ENCODE peak calls at places on chromosome 11, in four cellular contexts. J, L, N and Y are unnamed samples.

GRCh38 chr11:64358907-64359711 is at the start of gene RPS6KA4:
- DNase-seq in N (peak), L (no peak), J (peak), Y (peak)

GRCh38 chr11:108027057-108027456 is 18.4 kb downstream of the CUL5 start:
- DNase-seq in L (no peak), N (no peak), J (no peak), Y (no peak)

GRCh38 chr11:65489061-65489705 is 9.7 kb upstream of the MALAT1 start:
- DNase-seq in J (no peak), N (peak), L (peak), Y (peak)

GRCh38 chr11:47980907-47981621 is 705 bp downstream of the PTPRJ start:
- DNase-seq in J (peak), N (peak), L (no peak), Y (peak)

GRCh38 chr11:19879309-19880087 is 166.9 kb downstream of the NAV2 start:
- DNase-seq in N (no peak), J (no peak), L (peak), Y (no peak)

GRCh38 chr11:77658213-77659013 is 20.8 kb upstream of the CLNS1A start:
- DNase-seq in J (no peak), L (no peak), N (no peak), Y (no peak)

GRCh38 chr11:45048870-45049825 is 97.3 kb upstream of the PRDM11 start:
- DNase-seq in N (no peak), L (no peak), J (no peak), Y (no peak)

GRCh38 chr11:31823372-31824371 is 12.6 kb upstream of the PAX6 start:
- DNase-seq in L (no peak), N (no peak), J (no peak), Y (no peak)

GRCh38 chr11:123451183-123451907 is 21.3 kb downstream of the GRAMD1B start:
- DNase-seq in L (no peak), J (no peak), N (no peak), Y (no peak)

GRCh38 chr11:86749376-86749775 is 51.0 kb upstream of the PRSS23 start:
- DNase-seq in J (no peak), N (no peak), L (no peak), Y (no peak)

GRCh38 chr11:86196924-86197323 is 47.6 kb upstream of the EED start:
- DNase-seq in J (no peak), L (no peak), N (no peak), Y (no peak)

GRCh38 chr11:12862761-12863469 is 146.2 kb upstream of the RASSF10 start:
- DNase-seq in J (no peak), N (peak), L (peak), Y (peak)

GRCh38 chr11:77190331-77191075 is 62.5 kb downstream of the MYO7A start:
- DNase-seq in N (no peak), L (no peak), J (no peak), Y (no peak)

GRCh38 chr11:116808262-116809175 is 14.6 kb downstream of the APOA4 start:
- DNase-seq in N (no peak), L (no peak), J (no peak), Y (no peak)

GRCh38 chr11:75849917-75850316 is 34.9 kb downstream of the UVRAG start:
- DNase-seq in L (no peak), N (no peak), J (no peak), Y (no peak)

GRCh38 chr11:118139578-118139977 is 13.0 kb downstream of the SCN4B start:
- DNase-seq in N (no peak), L (no peak), J (no peak), Y (no peak)

GRCh38 chr11:116300252-116300651 is 472.5 kb downstream of the BUD13 start:
- DNase-seq in N (no peak), J (no peak), L (no peak), Y (no peak)

GRCh38 chr11:108218455-108218854 is 4.0 kb downstream of the NPAT start:
- DNase-seq in N (no peak), J (no peak), L (no peak), Y (no peak)

GRCh38 chr11:36213050-36213840 is 76.0 kb downstream of the COMMD9 start:
- DNase-seq in J (no peak), L (peak), N (no peak), Y (peak)

GRCh38 chr11:57144531-57145320 is 37.0 kb upstream of the LRRC55 start:
- DNase-seq in J (no peak), N (no peak), L (no peak), Y (no peak)

GRCh38 chr11:9250139-9250582 is 15.0 kb downstream of the DENND5A start:
- DNase-seq in N (no peak), L (no peak), J (no peak), Y (no peak)